ENCODE peak calls at places on chromosomes 6 and 20, in five cellular contexts. X is CD8-positive, alpha-beta memory T cell; K is skeletal muscle cell; A is HFFc6; M is D341Med. R is an unnamed sample.

GRCh38 chr6:27255866-27256265 is 8.4 kb downstream of the PRSS16 start:
- DNase-seq in M (no peak), X (no peak), K (no peak), A (no peak), R (no peak)

GRCh38 chr6:43970068-43970912 is 157.0 kb downstream of the MRPL14 start:
- DNase-seq in K (no peak), A (no peak), M (no peak), X (no peak), R (no peak)

GRCh38 chr20:38804682-38805501 is 605 bp upstream of the PPP1R16B start:
- DNase-seq in A (no peak), M (no peak), K (no peak), X (peak; percentile 92), R (peak; percentile 76)

GRCh38 chr6:52152692-52153091 is 33.5 kb upstream of the IL17A start:
- DNase-seq in X (no peak), A (no peak), K (no peak), M (no peak), R (no peak)

GRCh38 chr20:52532674-52533073 is 341.1 kb upstream of the ZFP64 start:
- DNase-seq in A (no peak), M (no peak), X (no peak), K (no peak), R (no peak)

GRCh38 chr6:72623808-72624207 is 1.9 kb downstream of the KCNQ5 start:
- DNase-seq in X (no peak), M (no peak), K (no peak), A (no peak), R (no peak)

GRCh38 chr6:25427549-25427948 is 148.4 kb downstream of the CARMIL1 start:
- DNase-seq in A (no peak), K (no peak), M (no peak), X (no peak), R (peak; percentile 14)

GRCh38 chr6:127051571-127052260 is 66.8 kb upstream of the RSPO3 start:
- DNase-seq in M (no peak), K (peak; percentile 57), A (peak; percentile 87), X (no peak), R (no peak)

GRCh38 chr20:57769756-57770155 is 59.9 kb upstream of the PMEPA1 start:
- DNase-seq in X (no peak), A (no peak), M (no peak), K (no peak), R (no peak)

GRCh38 chr20:11217322-11217989 is 543.7 kb upstream of the JAG1 start:
- DNase-seq in M (no peak), A (no peak), X (no peak), K (no peak), R (no peak)